ENCODE peak calls at places on chromosomes 3 and 15, in six cellular contexts. I is astrocyte of the spinal cord; F is hepatocyte; H is dorsolateral prefrontal cortex; E is cardiac muscle cell; V is CD8-positive, alpha-beta T cell. B is an unnamed sample.

GRCh38 chr15:23472678-23473077 is 25.6 kb upstream of the GOLGA6L2 start:
- DNase-seq in F (no peak), I (peak), H (no peak), E (no peak), V (no peak), B (no peak)

GRCh38 chr3:184354121-184354728 is 7.2 kb downstream of the CLCN2 start:
- DNase-seq in I (no peak), E (peak), V (peak), F (peak), H (no peak), B (peak)

GRCh38 chr3:47469616-47470015 is 6.1 kb downstream of the SCAP start:
- DNase-seq in V (no peak), E (no peak), F (no peak), I (no peak), H (no peak), B (no peak)

GRCh38 chr3:187066228-187066995 is 72.9 kb downstream of the RPL39L start:
- DNase-seq in V (peak), F (peak), E (peak), I (peak), H (no peak), B (peak)

GRCh38 chr3:135966875-135967274 is 1.3 kb downstream of the PPP2R3A start:
- DNase-seq in F (peak), V (no peak), E (no peak), H (no peak), I (peak), B (no peak)

GRCh38 chr15:83919319-83919830 is 265.5 kb downstream of the ADAMTSL3 start:
- DNase-seq in H (no peak), E (no peak), F (no peak), V (no peak), I (no peak), B (no peak)

GRCh38 chr15:52306270-52306669 is 10.7 kb upstream of the MYO5C start:
- DNase-seq in V (no peak), F (no peak), I (peak), H (no peak), E (no peak), B (no peak)

GRCh38 chr3:5002871-5003247 is 23.6 kb downstream of the BHLHE40 start:
- DNase-seq in V (no peak), E (no peak), I (no peak), F (no peak), H (no peak), B (no peak)

GRCh38 chr15:40358492-40359353 is 704 bp downstream of the DISP2 start:
- DNase-seq in E (peak), F (no peak), I (no peak), H (peak), V (peak), B (no peak)

GRCh38 chr3:49912787-49913375 is 9.2 kb upstream of the MST1R start:
- DNase-seq in V (no peak), F (no peak), H (no peak), I (no peak), E (peak), B (no peak)

GRCh38 chr15:57857871-57858270 is 151.4 kb downstream of the POLR2M start:
- DNase-seq in V (no peak), E (no peak), H (no peak), I (no peak), F (no peak), B (no peak)

GRCh38 chr15:97947465-97948262 is 12.8 kb upstream of the ARRDC4 start:
- DNase-seq in H (no peak), F (peak), V (no peak), E (no peak), I (no peak), B (no peak)

GRCh38 chr3:184716652-184717607 is 5.1 kb upstream of the MAGEF1 start:
- DNase-seq in I (peak), V (no peak), F (peak), E (peak), H (peak), B (peak)

GRCh38 chr3:184562146-184562861 is 719 bp downstream of the EPHB3 start:
- DNase-seq in I (no peak), H (peak), F (no peak), V (no peak), E (no peak), B (no peak)

DNA sequence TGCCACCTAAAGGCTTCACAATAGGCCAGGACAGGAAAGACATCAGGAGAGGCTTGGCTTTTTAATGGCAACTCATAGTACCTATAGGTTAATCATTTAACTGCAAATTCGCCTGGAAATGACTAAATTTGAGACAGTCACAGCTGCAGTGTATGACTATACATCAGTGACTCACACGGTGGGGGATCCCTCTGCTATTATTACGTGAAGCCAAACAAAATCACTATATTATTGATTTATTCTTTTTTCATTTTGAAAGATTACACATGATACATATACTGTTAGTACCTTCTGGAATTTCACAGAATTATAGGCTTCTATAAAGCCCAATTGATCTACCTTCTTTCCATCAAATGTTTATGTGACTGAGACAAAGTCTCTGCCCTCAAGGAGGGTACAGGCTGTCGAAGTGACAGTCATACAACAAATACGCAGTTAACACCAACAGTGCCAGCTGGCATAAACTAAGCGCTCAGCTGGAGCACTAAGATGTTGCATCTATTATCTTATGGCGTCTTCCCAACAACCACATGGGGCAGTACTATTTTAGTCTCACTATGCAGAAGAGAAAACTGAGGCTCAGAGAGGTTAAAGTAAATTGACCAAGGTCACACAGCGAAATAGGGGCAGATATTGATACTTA is 82.0 kb upstream of the LMOD3 start:
- DNase-seq in V (no peak), H (no peak), I (no peak), F (peak), E (no peak), B (peak)
- TF ChIP-seq CTCF in V (no peak), H (no peak), I (no peak), F (no peak), E (no peak), B (no peak)

GRCh38 chr3:42189071-42189470 is 76.9 kb downstream of the CCK start:
- DNase-seq in H (no peak), E (no peak), V (no peak), I (no peak), F (no peak), B (no peak)

GRCh38 chr3:42189746-42190145 is 76.2 kb downstream of the CCK start:
- DNase-seq in I (peak), V (no peak), F (no peak), E (no peak), H (no peak), B (no peak)

GRCh38 chr3:42190701-42191442 is 75.1 kb downstream of the CCK start:
- DNase-seq in I (peak), E (peak), H (peak), F (peak), V (peak), B (peak)

GRCh38 chr3:42192334-42193200 is 73.4 kb downstream of the CCK start:
- DNase-seq in H (no peak), F (no peak), V (no peak), I (peak), E (no peak), B (no peak)

GRCh38 chr3:42191443-42191747 is 74.6 kb downstream of the CCK start:
- DNase-seq in H (no peak), V (no peak), I (no peak), F (no peak), E (no peak), B (no peak)
- TF ChIP-seq CTCF in H (no peak), V (peak), I (no peak), F (no peak), E (no peak), B (no peak)

GRCh38 chr3:10344147-10344943 is 23.4 kb upstream of the SEC13 start:
- DNase-seq in I (peak), E (peak), H (peak), F (peak), V (peak), B (peak)
- TF ChIP-seq CTCF in I (peak), E (peak), H (peak), F (peak), V (peak), B (peak)

GRCh38 chr15:62991698-62992097 is 50.8 kb upstream of the TPM1 start:
- DNase-seq in V (no peak), H (no peak), I (no peak), F (no peak), E (no peak), B (no peak)
- TF ChIP-seq CTCF in V (no peak), H (no peak), I (no peak), F (no peak), E (no peak), B (no peak)

DNA sequence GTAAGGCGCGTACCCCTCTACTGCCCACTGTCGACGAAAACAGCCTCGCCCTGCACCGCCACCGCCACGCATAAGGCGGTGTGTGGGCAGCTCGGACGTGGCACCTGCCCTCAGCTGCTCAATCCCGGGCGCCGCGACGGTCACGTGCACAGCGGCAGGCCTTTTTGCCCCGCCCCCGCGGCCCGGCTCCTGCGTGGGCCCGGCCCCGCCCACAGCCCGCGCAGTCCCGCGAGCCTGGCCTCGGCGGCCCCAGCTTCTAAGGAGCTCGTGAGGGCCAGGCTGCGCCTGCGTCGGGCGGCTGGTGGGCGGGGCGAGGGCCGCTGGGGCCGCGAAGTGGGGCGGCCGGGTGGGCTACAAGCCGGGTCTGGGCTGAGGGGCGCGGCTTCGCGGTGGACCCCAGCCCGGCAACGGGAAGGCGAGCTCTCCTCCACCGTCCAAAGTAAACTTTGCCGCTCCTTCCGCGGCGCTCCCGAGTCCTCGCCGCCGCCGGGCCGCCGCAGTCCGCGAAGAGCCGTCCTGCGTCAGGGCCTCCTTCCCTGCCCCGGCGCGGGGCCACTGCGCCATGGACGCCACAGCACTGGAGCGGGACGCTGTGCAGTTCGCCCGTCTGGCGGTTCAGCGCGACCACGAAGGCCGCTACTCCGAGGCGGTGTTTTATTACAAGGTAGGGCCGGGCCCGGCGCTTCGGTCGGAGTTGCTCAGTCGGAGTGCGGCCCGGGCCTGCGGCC is at the start of gene CAPN7:
- DNase-seq in E (peak), H (peak), I (peak), V (peak), F (peak), B (peak)
- TF ChIP-seq CTCF in E (peak), H (peak), I (peak), V (no peak), F (peak), B (peak)

DNA sequence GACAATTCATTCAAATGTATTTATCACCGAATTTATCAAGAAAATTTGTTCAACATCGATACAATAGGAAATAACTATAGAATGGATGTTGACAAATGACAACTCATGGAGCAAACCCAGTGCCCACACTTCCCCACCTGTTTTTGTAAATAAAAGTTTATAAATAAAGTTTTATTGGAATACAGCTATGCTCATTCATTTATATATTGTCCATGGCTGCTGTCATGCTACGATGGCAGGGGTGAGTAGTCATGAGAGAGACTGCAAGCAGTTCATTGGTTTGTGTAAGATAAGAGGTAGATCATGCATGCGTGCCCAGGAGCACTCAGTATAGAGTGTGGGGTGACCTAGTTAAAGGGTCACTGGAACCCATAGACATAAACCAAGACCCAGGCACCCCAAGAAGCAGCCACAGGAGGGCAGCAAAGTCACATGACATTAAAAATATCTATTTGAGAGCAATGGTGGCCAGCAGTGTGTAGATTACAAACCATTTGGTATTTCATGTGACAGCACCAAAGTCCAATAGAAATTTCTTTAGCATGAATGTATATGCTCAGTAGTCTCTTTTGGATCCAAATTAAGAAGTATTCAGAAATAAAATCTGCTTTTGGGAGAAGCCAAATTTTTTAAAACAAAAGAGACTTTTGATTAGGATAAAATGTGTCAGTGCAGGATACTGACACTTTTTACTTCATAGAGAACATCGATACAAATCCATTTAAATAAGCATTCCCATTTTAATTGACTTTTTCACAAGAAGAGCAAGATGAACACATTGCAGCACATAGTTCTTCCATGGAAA is 794.8 kb downstream of the MCTP2 start:
- DNase-seq in I (peak), F (peak), H (no peak), E (peak), V (no peak), B (peak)
- TF ChIP-seq CTCF in I (peak), F (peak), H (peak), E (peak), V (no peak), B (peak)

DNA sequence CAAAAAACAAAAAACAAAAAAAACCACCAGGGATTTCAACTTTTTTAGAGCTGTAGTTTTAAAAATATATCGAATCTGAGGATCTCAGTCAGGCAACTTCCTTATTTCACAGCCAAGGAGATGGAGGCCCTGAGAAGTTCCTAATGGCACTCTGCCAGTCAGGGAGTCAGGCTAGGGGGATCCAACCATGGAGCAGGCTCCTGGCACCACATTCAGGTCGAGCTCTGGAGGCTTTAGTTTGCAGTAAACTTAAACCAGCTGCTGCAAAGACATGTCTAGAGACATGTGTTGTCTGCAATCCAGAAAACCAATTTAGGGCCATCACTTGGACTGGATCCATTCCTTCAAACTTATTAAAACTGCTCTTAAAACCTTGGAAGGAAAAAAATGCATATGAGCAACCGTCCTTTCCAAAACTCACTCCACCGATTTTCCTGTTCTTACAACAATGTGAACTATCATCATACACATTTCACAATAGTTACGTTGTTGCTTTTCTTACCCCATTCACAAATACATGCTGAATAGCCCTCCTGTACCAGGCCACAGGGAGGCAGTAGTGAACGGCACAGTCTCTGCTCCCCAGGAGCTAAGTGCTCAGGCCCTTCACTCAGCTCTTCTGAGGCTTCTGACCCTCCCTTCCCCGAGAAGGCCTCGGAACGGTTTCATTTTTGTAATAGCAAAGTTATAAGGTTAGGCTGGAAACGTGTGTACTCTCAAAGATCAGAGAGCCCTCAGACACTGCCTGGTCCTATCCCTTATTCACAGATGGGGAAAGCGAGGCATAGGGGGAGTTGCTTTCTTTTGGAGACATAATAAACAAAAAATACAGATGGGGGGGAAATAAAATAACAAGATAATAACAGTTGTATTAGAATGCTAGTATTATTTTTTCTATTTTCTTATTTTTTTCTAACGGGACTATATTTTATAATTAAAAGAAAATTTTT is 20.1 kb downstream of the RFT1 start:
- DNase-seq in E (peak), V (no peak), H (no peak), I (peak), F (peak), B (peak)
- TF ChIP-seq CTCF in E (peak), V (peak), H (peak), I (peak), F (peak), B (peak)

GRCh38 chr3:180684807-180685206 is 5.5 kb upstream of the CCDC39 start:
- DNase-seq in H (peak), F (no peak), I (no peak), V (no peak), E (no peak), B (no peak)

GRCh38 chr3:180678231-180678630 is 1.1 kb downstream of the CCDC39 start:
- DNase-seq in E (no peak), H (no peak), I (no peak), V (no peak), F (no peak), B (no peak)

GRCh38 chr3:180683816-180684215 is 4.5 kb upstream of the CCDC39 start:
- DNase-seq in F (no peak), H (no peak), I (no peak), E (no peak), V (no peak), B (no peak)

GRCh38 chr3:180679178-180680096 is at the start of gene CCDC39:
- DNase-seq in E (peak), H (peak), F (peak), V (peak), I (peak), B (peak)

GRCh38 chr3:180680097-180680430 is 775 bp upstream of the CCDC39 start:
- DNase-seq in H (peak), E (peak), V (no peak), F (peak), I (peak), B (peak)
- TF ChIP-seq CTCF in H (peak), E (peak), V (peak), F (peak), I (peak), B (peak)

GRCh38 chr3:171157286-171157685 is 130.8 kb upstream of the SLC2A2 start:
- DNase-seq in V (no peak), I (no peak), E (no peak), H (peak), F (no peak), B (no peak)
- TF ChIP-seq CTCF in V (no peak), I (no peak), E (no peak), H (no peak), F (no peak), B (no peak)